ENCODE peak calls at places on chromosomes 1 and 21, in nine cellular contexts. Q is testis; D is Panc1; H is CD8-positive, alpha-beta memory T cell; Y is mammary epithelial cell; P is uterus; O is naive thymus-derived CD4-positive, alpha-beta T cell; J is aorta; A is adrenal gland. B is an unnamed sample.

GRCh38 chr21:35053356-35054096 is 4.4 kb upstream of the RUNX1 start:
- DNase-seq in Y (no peak), A (no peak), P (no peak), J (no peak), D (no peak), Q (no peak), O (no peak), H (no peak), B (no peak)

GRCh38 chr1:39170731-39171375 is 33.6 kb upstream of the MACF1 start:
- DNase-seq in H (no peak), J (no peak), O (no peak), D (no peak), A (no peak), Y (no peak), Q (no peak), P (no peak), B (no peak)

GRCh38 chr1:94126651-94127050 is 5.7 kb upstream of the ABCA4 start:
- DNase-seq in Q (no peak), D (no peak), J (no peak), O (no peak), P (no peak), Y (no peak), A (no peak), H (no peak), B (no peak)

GRCh38 chr21:25956993-25957714 is 213.4 kb downstream of the APP start:
- DNase-seq in P (no peak), J (no peak), H (no peak), D (no peak), Q (no peak), O (no peak), Y (peak; percentile 52), A (peak; percentile 73), B (no peak)

GRCh38 chr21:21200103-21200938 is 202.1 kb downstream of the NCAM2 start:
- DNase-seq in Y (no peak), H (no peak), J (peak; percentile 73), D (peak; percentile 28), O (no peak), Q (peak; percentile 30), P (peak; percentile 28), A (peak; percentile 86), B (no peak)

GRCh38 chr1:88800382-88801051 is 90.8 kb downstream of the GTF2B start:
- DNase-seq in A (peak; percentile 11), J (no peak), P (no peak), Q (no peak), Y (no peak), H (peak; percentile 17), D (peak; percentile 15), O (peak; percentile 6), B (peak; percentile 40)

GRCh38 chr1:76254165-76255043 is 179.9 kb downstream of the ST6GALNAC3 start:
- DNase-seq in Y (no peak), H (no peak), J (no peak), D (no peak), O (no peak), Q (no peak), P (no peak), A (no peak), B (no peak)

GRCh38 chr1:54982739-54983138 is 2.3 kb downstream of the TMEM61 start:
- DNase-seq in D (no peak), P (peak; percentile 5), Y (no peak), Q (no peak), A (no peak), O (no peak), H (no peak), J (no peak), B (no peak)

GRCh38 chr1:153648000-153648643 is 10.4 kb upstream of the SNAPIN start:
- DNase-seq in Y (no peak), D (no peak), A (no peak), O (no peak), H (no peak), J (no peak), Q (no peak), P (no peak), B (no peak)

GRCh38 chr1:153792631-153793041 is 17.4 kb downstream of the SLC27A3 start:
- DNase-seq in J (no peak), A (no peak), H (no peak), P (no peak), Y (no peak), Q (no peak), O (no peak), D (no peak), B (no peak)

GRCh38 chr1:40143891-40144575 is 17.2 kb upstream of the RLF start:
- DNase-seq in J (peak; percentile 46), O (peak; percentile 65), D (peak; percentile 43), Y (peak; percentile 66), H (peak; percentile 44), Q (peak; percentile 77), P (peak; percentile 24), A (peak; percentile 62), B (peak; percentile 65)

GRCh38 chr1:180631197-180631765 is 541 bp upstream of the XPR1 start:
- DNase-seq in H (no peak), Y (no peak), A (no peak), J (no peak), Q (no peak), O (no peak), P (no peak), D (no peak), B (no peak)

GRCh38 chr1:87325982-87326738 is 2.5 kb upstream of the LMO4 start:
- DNase-seq in O (peak; percentile 54), D (peak; percentile 69), H (peak; percentile 38), P (no peak), Q (peak; percentile 67), Y (peak; percentile 43), A (peak; percentile 40), J (no peak), B (peak; percentile 56)

GRCh38 chr1:35574655-35575400 is 1.7 kb downstream of the TFAP2E start:
- DNase-seq in D (no peak), H (no peak), A (no peak), J (no peak), Y (no peak), O (no peak), Q (no peak), P (no peak), B (no peak)

GRCh38 chr1:92419642-92420041 is 67.1 kb downstream of the GFI1 start:
- DNase-seq in A (no peak), Y (no peak), J (no peak), O (no peak), H (no peak), Q (no peak), P (no peak), D (no peak), B (no peak)

GRCh38 chr1:26066857-26067256 is 573 bp downstream of the TRIM63 start:
- DNase-seq in H (no peak), O (no peak), D (no peak), Y (no peak), J (no peak), A (no peak), P (peak; percentile 50), Q (no peak), B (no peak)
- H3K4me3 ChIP-seq in H (no peak overlapping the region), O (no peak overlapping the region), D (no peak overlapping the region), Y (no peak overlapping the region), J (no peak overlapping the region), A (no peak overlapping the region), P (no peak overlapping the region), Q (no peak overlapping the region), B (no peak overlapping the region)

GRCh38 chr1:30732277-30732996 is 9.1 kb upstream of the MATN1 start:
- DNase-seq in H (no peak), Y (peak; percentile 82), A (no peak), P (no peak), Q (no peak), D (no peak), J (no peak), O (peak; percentile 26), B (no peak)
- H3K4me1 ChIP-seq in H (peaks cover 23% of the 10 kb centered on the region), Y (peaks cover 3% of the 10 kb centered on the region), A (no peaks in the 10 kb centered on the region), P (no peaks in the 10 kb centered on the region), Q (no peaks in the 10 kb centered on the region), D (no peaks in the 10 kb centered on the region), J (no peaks in the 10 kb centered on the region), O (peaks cover 10% of the 10 kb centered on the region), B (peaks cover 16% of the 10 kb centered on the region)

DNA sequence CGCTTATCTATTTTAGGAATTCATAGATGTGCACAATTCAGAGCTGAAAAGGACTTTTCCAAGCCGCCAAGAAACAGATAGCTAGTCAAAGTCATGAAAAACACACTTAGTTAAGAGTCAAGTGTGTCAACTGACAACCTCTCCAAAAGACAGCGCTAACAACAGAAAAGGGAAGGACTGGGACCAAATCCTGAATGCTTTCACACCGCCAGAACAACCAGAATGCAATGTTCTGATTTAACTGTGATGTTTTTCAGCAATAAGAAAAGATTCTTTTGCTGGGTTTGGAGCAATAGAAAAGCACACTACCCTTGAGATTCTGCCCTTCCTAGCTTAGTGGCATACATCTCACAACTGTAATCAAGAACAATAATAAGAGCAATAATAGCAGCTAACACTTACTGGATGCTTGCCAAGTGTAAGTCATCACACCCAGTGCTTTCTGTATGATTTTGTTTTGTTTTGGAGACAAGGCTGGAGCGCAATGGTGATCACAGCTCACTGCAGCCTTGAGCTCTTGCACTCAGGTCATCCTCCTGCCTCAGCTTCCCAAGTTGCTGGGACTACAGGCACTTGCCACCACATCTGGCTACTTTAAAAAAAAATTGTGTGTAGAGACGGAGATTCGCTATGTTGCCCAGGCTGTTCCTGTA is 33.9 kb upstream of the SDC3 start:
- DNase-seq in P (no peak), D (no peak), Y (no peak), H (no peak), A (no peak), Q (no peak), J (no peak), O (no peak), B (no peak)
- H3K36me3 ChIP-seq in P (no peaks in the 10 kb centered on the region), D (peaks cover 23% of the 10 kb centered on the region), Y (peaks cover 49% of the 10 kb centered on the region), H (peaks cover 60% of the 10 kb centered on the region), A (peaks cover 81% of the 10 kb centered on the region), Q (no peaks in the 10 kb centered on the region), J (peaks cover 9% of the 10 kb centered on the region), O (peaks cover 21% of the 10 kb centered on the region), B (peaks cover 72% of the 10 kb centered on the region)

GRCh38 chr1:50350421-50350820 is 72.8 kb downstream of the DMRTA2 start:
- DNase-seq in J (no peak), Q (no peak), Y (no peak), P (no peak), O (no peak), D (no peak), A (no peak), H (no peak), B (no peak)
- H3K4me3 ChIP-seq in J (no peak overlapping the region), Q (no peak overlapping the region), Y (no peak overlapping the region), P (no peak overlapping the region), O (no peak overlapping the region), D (no peak overlapping the region), A (no peak overlapping the region), H (no peak overlapping the region), B (no peak overlapping the region)